ENCODE peak calls at places on chromosomes 7 and 10, in ten cellular contexts. S is ovary, E is suprapubic skin, X is neural progenitor cell, O is right lobe of liver, M is MM.1S, Y is PC-3, U is right cardiac atrium, J is right atrium auricular region, H is astrocyte. L is an unnamed sample. For H3K27me3, the result is how much of the 10 kb centered on the place peaks cover.

GRCh38 chr10:110788620-110789385 is 82.9 kb upstream of the PDCD4 start:
- DNase-seq in S (no peak), E (no peak), X (no peak), O (no peak), M (no peak), Y (no peak), U (no peak), J (no peak), H (no peak), L (no peak)

GRCh38 chr7:129851810-129852209 is 101.0 kb downstream of the UBE2H start:
- DNase-seq in S (no peak), E (no peak), X (no peak), O (no peak), M (no peak), Y (no peak), U (no peak), J (no peak), H (no peak), L (no peak)

GRCh38 chr7:2196381-2197378 is 36.1 kb downstream of the MAD1L1 start:
- DNase-seq in S (no peak), E (no peak), X (no peak), O (peak), M (no peak), Y (no peak), U (peak), J (no peak), H (no peak), L (no peak)

GRCh38 chr10:15725603-15726002 is 5.9 kb upstream of the ITGA8 start:
- DNase-seq in S (no peak), E (no peak), X (peak), O (no peak), M (peak), Y (peak), U (no peak), J (no peak), H (peak), L (no peak)

GRCh38 chr7:1331576-1332467 is 99.2 kb downstream of the UNCX start:
- DNase-seq in S (no peak), E (no peak), X (no peak), O (no peak), M (no peak), Y (no peak), U (no peak), J (no peak), H (no peak), L (no peak)

GRCh38 chr7:27174077-27175004 is at the start of gene HOXA10:
- DNase-seq in S (no peak), E (peak), X (no peak), O (peak), M (no peak), Y (peak), U (peak), J (no peak), H (no peak), L (peak)

GRCh38 chr10:17144757-17145156 is 15.1 kb upstream of the CUBN start:
- DNase-seq in S (no peak), E (no peak), X (no peak), O (no peak), M (peak), Y (peak), U (no peak), J (no peak), H (no peak), L (no peak)

GRCh38 chr7:128311003-128311402 is 32.7 kb downstream of the RBM28 start:
- DNase-seq in S (no peak), E (no peak), X (no peak), O (no peak), M (no peak), Y (no peak), U (no peak), J (no peak), H (no peak), L (no peak)

GRCh38 chr10:3125527-3126170 is 46.9 kb downstream of the PITRM1 start:
- DNase-seq in S (no peak), E (no peak), X (no peak), O (no peak), M (no peak), Y (no peak), U (peak), J (no peak), H (no peak), L (no peak)

GRCh38 chr7:40331915-40332314 is 197.1 kb downstream of the SUGCT start:
- DNase-seq in S (no peak), E (no peak), X (no peak), O (no peak), M (no peak), Y (no peak), U (no peak), J (no peak), H (peak), L (no peak)

GRCh38 chr7:107690611-107691010 is 30.0 kb downstream of the SLC26A4 start:
- DNase-seq in S (no peak), E (no peak), X (peak), O (no peak), M (no peak), Y (no peak), U (no peak), J (no peak), H (peak), L (no peak)

GRCh38 chr10:122786269-122786668 is 59.4 kb downstream of the CUZD1 start:
- DNase-seq in S (no peak), E (peak), X (peak), O (no peak), M (peak), Y (peak), U (no peak), J (no peak), H (peak), L (no peak)

GRCh38 chr10:21626457-21627161 is 92.6 kb downstream of the MLLT10 start:
- DNase-seq in S (peak), E (no peak), X (no peak), O (no peak), M (no peak), Y (peak), U (no peak), J (no peak), H (peak), L (no peak)

GRCh38 chr7:77482015-77482414 is 55.1 kb upstream of the PTPN12 start:
- DNase-seq in S (no peak), E (no peak), X (no peak), O (peak), M (no peak), Y (peak), U (no peak), J (no peak), H (no peak), L (no peak)

GRCh38 chr7:73740771-73741170 is 2.2 kb upstream of the ABHD11 start:
- DNase-seq in S (no peak), E (no peak), X (no peak), O (no peak), M (no peak), Y (no peak), U (no peak), J (no peak), H (no peak), L (no peak)
- H3K27ac ChIP-seq in S (no peak), E (peak), X (no peak), O (peak), M (peak), Y (no peak), U (no peak), J (no peak), H (no peak), L (no peak)

GRCh38 chr7:289209-289755 is 688 bp upstream of the FOXL3 start:
- DNase-seq in S (no peak), E (peak), X (no peak), O (no peak), M (no peak), Y (no peak), U (no peak), J (no peak), H (no peak), L (no peak)

GRCh38 chr7:288671-289101 is 1.3 kb upstream of the FOXL3 start:
- DNase-seq in S (no peak), E (peak), X (no peak), O (peak), M (no peak), Y (no peak), U (no peak), J (no peak), H (no peak), L (peak)

GRCh38 chr7:285731-286130 is 4.2 kb upstream of the FOXL3 start:
- DNase-seq in S (no peak), E (no peak), X (no peak), O (no peak), M (no peak), Y (no peak), U (no peak), J (no peak), H (no peak), L (no peak)

GRCh38 chr7:284762-285722 is 4.9 kb upstream of the FOXL3 start:
- DNase-seq in S (no peak), E (no peak), X (no peak), O (no peak), M (no peak), Y (no peak), U (no peak), J (no peak), H (no peak), L (peak)

DNA sequence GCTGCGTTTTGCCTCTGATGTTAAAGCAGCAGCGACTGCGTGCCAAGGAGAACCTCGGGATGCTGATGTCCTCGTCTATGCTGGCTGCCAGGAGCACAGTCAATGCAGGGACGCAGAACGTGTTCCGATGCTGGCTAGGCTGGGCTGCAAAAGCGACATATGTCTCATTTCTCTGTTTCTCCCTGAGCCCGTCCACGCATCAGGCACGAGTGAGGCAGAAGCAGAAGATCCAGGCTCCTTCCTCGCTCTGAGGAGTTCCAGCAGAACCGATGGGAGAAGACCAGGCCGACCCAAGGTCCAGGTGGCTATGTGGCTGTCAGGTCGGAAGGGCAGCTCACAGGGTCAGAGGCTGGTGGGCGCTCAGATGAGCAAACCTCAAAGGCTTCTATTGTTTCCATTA is 3.7 kb upstream of the FOXL3 start:
- DNase-seq in S (no peak), E (no peak), X (no peak), O (no peak), M (no peak), Y (no peak), U (no peak), J (no peak), H (no peak), L (no peak)
- H3K27me3 ChIP-seq in S (under half), E (half or more), X (under half), O (under half), M (under half), Y (under half), U (under half), J (under half), H (under half), L (under half)

GRCh38 chr7:69430502-69431145 is 167.7 kb upstream of the AUTS2 start:
- DNase-seq in S (peak), E (no peak), X (peak), O (no peak), M (no peak), Y (no peak), U (peak), J (no peak), H (no peak), L (no peak)
- H3K4me3 ChIP-seq in S (no peak), E (peak), X (no peak), O (no peak), M (no peak), Y (no peak), U (no peak), J (no peak), H (no peak), L (no peak)

DNA sequence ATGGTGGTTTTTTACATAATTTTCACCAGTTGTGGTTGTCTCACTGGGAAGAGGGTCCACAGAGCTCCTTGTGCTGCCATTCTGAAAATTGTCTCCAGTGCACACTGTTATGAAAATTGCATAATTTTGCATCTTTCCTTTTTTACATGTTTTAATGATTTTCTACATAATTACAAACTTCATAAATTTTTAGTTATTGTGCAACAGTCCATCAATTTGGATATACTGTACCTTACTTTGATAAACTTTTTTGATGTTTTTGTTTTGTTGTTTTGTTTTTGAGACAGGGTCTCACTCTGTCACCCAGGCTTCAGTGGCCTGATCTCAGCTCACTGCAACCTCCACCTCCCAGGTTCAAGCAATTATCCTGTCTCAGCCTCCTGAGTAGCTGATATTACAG is 70.6 kb upstream of the AUTS2 start:
- DNase-seq in S (no peak), E (no peak), X (no peak), O (no peak), M (no peak), Y (no peak), U (no peak), J (no peak), H (no peak), L (no peak)
- H3K27ac ChIP-seq in S (no peak), E (no peak), X (no peak), O (no peak), M (no peak), Y (no peak), U (no peak), J (no peak), H (no peak), L (no peak)

DNA sequence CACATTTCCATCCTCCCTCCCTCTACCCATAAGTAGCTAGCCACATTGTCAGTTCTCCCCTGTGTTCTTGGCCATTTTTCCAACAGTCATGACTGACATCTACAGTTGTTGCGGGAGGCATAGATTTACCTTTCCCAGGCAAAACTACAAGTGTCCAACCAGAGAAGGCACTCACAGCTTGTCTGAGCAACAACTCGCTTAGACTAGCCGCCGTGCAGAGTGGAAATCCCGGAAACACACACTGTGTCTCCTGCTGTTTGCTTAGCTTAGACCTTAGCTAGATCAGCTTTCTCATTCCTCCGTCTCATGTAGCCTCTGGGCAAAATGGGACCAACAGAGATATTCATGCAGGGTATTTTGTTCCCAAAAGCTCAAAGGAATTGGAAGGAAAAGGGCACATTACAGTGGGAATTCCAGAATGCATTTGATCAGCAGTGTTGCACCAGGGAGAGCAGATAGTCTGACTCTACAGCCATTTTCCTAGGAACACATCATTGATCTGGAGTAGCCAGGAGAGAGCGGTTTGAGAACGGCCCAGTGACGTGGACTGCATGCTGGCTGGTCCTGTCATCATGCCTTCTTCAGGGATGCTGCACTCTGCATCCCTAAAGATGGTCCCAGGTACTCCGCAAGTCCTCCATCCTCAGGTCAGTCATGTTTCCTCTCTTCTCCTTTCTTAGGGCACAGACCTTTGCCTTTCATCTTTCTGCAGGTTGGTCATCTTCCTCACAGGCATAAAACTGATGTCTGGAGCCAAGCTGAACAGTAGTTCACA is 89.4 kb downstream of the C10orf90 start:
- DNase-seq in S (no peak), E (no peak), X (no peak), O (no peak), M (no peak), Y (peak), U (no peak), J (no peak), H (no peak), L (no peak)
- H3K27me3 ChIP-seq in S (under half), E (under half), X (under half), O (under half), M (under half), Y (under half), U (under half), J (under half), H (under half), L (under half)

GRCh38 chr10:690227-691161 is 1.0 kb upstream of the DIP2C start:
- DNase-seq in S (no peak), E (peak), X (no peak), O (no peak), M (no peak), Y (no peak), U (no peak), J (no peak), H (no peak), L (peak)
- H3K4me3 ChIP-seq in S (peak), E (peak), X (peak), O (peak), M (no peak), Y (peak), U (peak), J (peak), H (peak), L (peak)

DNA sequence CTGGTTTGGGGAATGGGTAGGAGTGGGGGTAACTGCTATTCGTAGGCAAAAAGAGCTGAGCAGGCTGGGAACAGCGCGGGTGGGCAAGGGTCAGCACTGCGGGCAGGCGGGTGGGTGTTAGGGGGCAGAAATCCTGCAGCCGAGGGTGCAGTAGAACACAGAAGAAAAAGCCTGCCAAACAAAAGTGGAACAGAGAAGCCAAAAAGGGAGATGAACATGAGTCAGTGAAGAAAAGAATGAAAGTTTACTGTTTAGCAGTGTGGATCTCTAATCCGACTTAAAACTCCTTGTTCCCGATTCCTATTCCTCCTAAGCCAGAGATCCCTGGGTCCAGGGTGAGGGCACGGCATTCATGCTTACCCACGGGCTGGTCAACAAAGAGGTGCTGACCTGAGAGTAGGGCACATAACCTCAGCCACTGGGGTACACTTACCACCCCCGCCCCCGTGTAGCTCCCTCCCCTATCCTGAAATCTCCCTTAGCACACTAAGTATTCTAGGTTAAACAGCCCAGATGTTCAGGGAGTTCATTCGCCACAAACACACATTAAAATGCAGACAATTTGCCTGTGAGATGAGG is 27.1 kb downstream of the PRSS2 start:
- DNase-seq in S (no peak), E (no peak), X (peak), O (no peak), M (no peak), Y (no peak), U (no peak), J (peak), H (no peak), L (no peak)
- H3K27ac ChIP-seq in S (no peak), E (no peak), X (no peak), O (no peak), M (no peak), Y (peak), U (no peak), J (no peak), H (peak), L (no peak)

GRCh38 chr7:179948-180694 is 12.2 kb upstream of the FAM20C start:
- DNase-seq in S (no peak), E (no peak), X (no peak), O (no peak), M (no peak), Y (no peak), U (no peak), J (no peak), H (no peak), L (no peak)
- H3K27me3 ChIP-seq in S (under half), E (under half), X (under half), O (under half), M (under half), Y (under half), U (under half), J (under half), H (under half), L (under half)

GRCh38 chr7:101517304-101517703 is 111.8 kb downstream of the MYL10 start:
- DNase-seq in S (no peak), E (no peak), X (no peak), O (no peak), M (no peak), Y (no peak), U (no peak), J (no peak), H (no peak), L (no peak)

GRCh38 chr7:101516849-101517248 is 112.2 kb downstream of the MYL10 start:
- DNase-seq in S (no peak), E (no peak), X (peak), O (no peak), M (no peak), Y (no peak), U (peak), J (no peak), H (no peak), L (no peak)

GRCh38 chr7:101521430-101521925 is 107.6 kb downstream of the MYL10 start:
- DNase-seq in S (no peak), E (no peak), X (no peak), O (no peak), M (no peak), Y (no peak), U (no peak), J (no peak), H (no peak), L (no peak)

GRCh38 chr7:101519324-101520017 is 109.6 kb downstream of the MYL10 start:
- DNase-seq in S (no peak), E (no peak), X (no peak), O (no peak), M (no peak), Y (peak), U (peak), J (no peak), H (peak), L (no peak)

DNA sequence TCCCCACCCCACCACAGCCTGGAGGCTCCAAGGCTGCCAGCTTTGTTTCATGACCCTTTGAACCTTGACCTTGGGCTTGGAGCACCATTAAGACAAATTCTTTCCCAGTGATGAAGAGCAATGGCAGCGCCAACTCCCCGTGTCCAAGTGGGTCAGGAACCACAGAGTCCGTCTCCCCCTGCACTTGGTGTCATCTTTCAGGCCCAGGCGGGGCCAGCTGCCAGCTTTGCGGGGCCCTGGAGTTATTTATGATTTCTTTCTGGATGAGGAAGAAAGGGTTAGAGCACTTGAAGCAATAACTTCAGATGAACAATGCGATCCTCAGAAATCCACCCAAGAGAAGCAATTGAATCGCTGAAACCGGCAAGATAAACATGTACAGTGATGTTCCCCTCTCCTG is 110.7 kb downstream of the MYL10 start:
- DNase-seq in S (no peak), E (no peak), X (no peak), O (no peak), M (no peak), Y (no peak), U (peak), J (no peak), H (peak), L (no peak)
- H3K4me3 ChIP-seq in S (no peak), E (no peak), X (no peak), O (no peak), M (no peak), Y (no peak), U (no peak), J (no peak), H (no peak), L (no peak)

L was measured in aorta.